ENCODE peak calls at places on chromosomes 11 and 22, in seven cellular contexts. One of them, this sample, is unnamed.

GRCh38 chr11:34921156-34921555 is 4.7 kb downstream of the PDHX start:
- DNase-seq in testis: no peak
- DNase-seq in cardiac muscle cell: no peak
- DNase-seq in EL: no peak
- DNase-seq in PC-3: no peak
- DNase-seq in HFFc6: no peak
- DNase-seq in neuronal stem cell: no peak
- DNase-seq in this sample: no peak

GRCh38 chr11:64687641-64688533 is 35.1 kb downstream of the NRXN2 start:
- DNase-seq in cardiac muscle cell: no peak
- DNase-seq in testis: peak
- DNase-seq in PC-3: no peak
- DNase-seq in EL: no peak
- DNase-seq in HFFc6: no peak
- DNase-seq in neuronal stem cell: no peak
- DNase-seq in this sample: no peak

GRCh38 chr22:19066531-19067271 is 55.5 kb downstream of the DGCR2 start:
- DNase-seq in PC-3: peak
- DNase-seq in HFFc6: peak
- DNase-seq in EL: peak
- DNase-seq in cardiac muscle cell: no peak
- DNase-seq in testis: no peak
- DNase-seq in neuronal stem cell: no peak
- DNase-seq in this sample: no peak

GRCh38 chr11:123681007-123681406 is 26.6 kb upstream of the SCN3B start:
- DNase-seq in EL: no peak
- DNase-seq in PC-3: no peak
- DNase-seq in cardiac muscle cell: no peak
- DNase-seq in HFFc6: no peak
- DNase-seq in testis: no peak
- DNase-seq in neuronal stem cell: no peak
- DNase-seq in this sample: no peak

GRCh38 chr11:133955091-133955846 is 1.5 kb downstream of the IGSF9B start:
- DNase-seq in HFFc6: no peak
- DNase-seq in cardiac muscle cell: peak
- DNase-seq in neuronal stem cell: no peak
- DNase-seq in PC-3: no peak
- DNase-seq in testis: peak
- DNase-seq in EL: no peak
- DNase-seq in this sample: peak

GRCh38 chr11:28461846-28462245 is 353.7 kb downstream of the METTL15 start:
- DNase-seq in EL: peak
- DNase-seq in PC-3: peak
- DNase-seq in HFFc6: no peak
- DNase-seq in cardiac muscle cell: no peak
- DNase-seq in testis: no peak
- DNase-seq in neuronal stem cell: no peak
- DNase-seq in this sample: no peak

GRCh38 chr22:38173156-38173906 is 8.3 kb downstream of the PLA2G6 start:
- DNase-seq in cardiac muscle cell: no peak
- DNase-seq in PC-3: no peak
- DNase-seq in neuronal stem cell: no peak
- DNase-seq in testis: no peak
- DNase-seq in EL: no peak
- DNase-seq in HFFc6: no peak
- DNase-seq in this sample: no peak

GRCh38 chr22:21942407-21942895 is 10.2 kb downstream of the PPM1F start:
- DNase-seq in HFFc6: peak
- DNase-seq in cardiac muscle cell: no peak
- DNase-seq in EL: peak
- DNase-seq in neuronal stem cell: no peak
- DNase-seq in PC-3: peak
- DNase-seq in testis: no peak
- DNase-seq in this sample: peak

GRCh38 chr22:45740236-45740635 is 68.6 kb downstream of the ATXN10 start:
- DNase-seq in HFFc6: no peak
- DNase-seq in neuronal stem cell: no peak
- DNase-seq in PC-3: no peak
- DNase-seq in EL: peak
- DNase-seq in cardiac muscle cell: no peak
- DNase-seq in testis: no peak
- DNase-seq in this sample: no peak

GRCh38 chr22:31122532-31123291 is at the start of gene INPP5J:
- DNase-seq in cardiac muscle cell: peak
- DNase-seq in testis: peak
- DNase-seq in neuronal stem cell: no peak
- DNase-seq in HFFc6: no peak
- DNase-seq in EL: peak
- DNase-seq in PC-3: peak
- DNase-seq in this sample: peak

GRCh38 chr22:30000566-30000965 is 79.7 kb upstream of the HORMAD2 start:
- DNase-seq in HFFc6: no peak
- DNase-seq in EL: peak
- DNase-seq in testis: no peak
- DNase-seq in PC-3: peak
- DNase-seq in neuronal stem cell: no peak
- DNase-seq in cardiac muscle cell: no peak
- DNase-seq in this sample: no peak

GRCh38 chr11:72821920-72822799 is 7.9 kb downstream of the ATG16L2 start:
- DNase-seq in cardiac muscle cell: peak
- DNase-seq in HFFc6: peak
- DNase-seq in PC-3: peak
- DNase-seq in neuronal stem cell: peak
- DNase-seq in testis: peak
- DNase-seq in EL: peak
- DNase-seq in this sample: peak

GRCh38 chr11:45810431-45811108 is 5.6 kb downstream of the SLC35C1 start:
- DNase-seq in EL: no peak
- DNase-seq in cardiac muscle cell: no peak
- DNase-seq in PC-3: no peak
- DNase-seq in testis: no peak
- DNase-seq in neuronal stem cell: no peak
- DNase-seq in HFFc6: no peak
- DNase-seq in this sample: no peak

GRCh38 chr11:77752518-77752917 is 68.0 kb downstream of the RSF1 start:
- DNase-seq in EL: no peak
- DNase-seq in HFFc6: peak
- DNase-seq in PC-3: no peak
- DNase-seq in cardiac muscle cell: no peak
- DNase-seq in testis: peak
- DNase-seq in neuronal stem cell: no peak
- DNase-seq in this sample: peak

GRCh38 chr11:75275581-75275980 is 35.0 kb downstream of the TPBGL start:
- DNase-seq in cardiac muscle cell: no peak
- DNase-seq in PC-3: no peak
- DNase-seq in EL: no peak
- DNase-seq in HFFc6: no peak
- DNase-seq in neuronal stem cell: no peak
- DNase-seq in testis: peak
- DNase-seq in this sample: peak

GRCh38 chr22:37211075-37211852 is 1.0 kb downstream of the SSTR3 start:
- DNase-seq in HFFc6: no peak
- DNase-seq in testis: peak
- DNase-seq in cardiac muscle cell: no peak
- DNase-seq in neuronal stem cell: no peak
- DNase-seq in EL: no peak
- DNase-seq in PC-3: no peak
- DNase-seq in this sample: no peak

GRCh38 chr22:36816635-36817428 is at the start of gene PVALB:
- DNase-seq in EL: peak
- DNase-seq in cardiac muscle cell: peak
- DNase-seq in neuronal stem cell: no peak
- DNase-seq in testis: peak
- DNase-seq in HFFc6: no peak
- DNase-seq in PC-3: peak
- DNase-seq in this sample: peak

GRCh38 chr22:38834215-38834953 is 9.4 kb downstream of the NPTXR start:
- DNase-seq in cardiac muscle cell: no peak
- DNase-seq in EL: no peak
- DNase-seq in HFFc6: no peak
- DNase-seq in neuronal stem cell: no peak
- DNase-seq in PC-3: no peak
- DNase-seq in testis: no peak
- DNase-seq in this sample: no peak

GRCh38 chr22:17974087-17974486 is 50.3 kb downstream of the MICAL3 start:
- DNase-seq in cardiac muscle cell: no peak
- DNase-seq in neuronal stem cell: no peak
- DNase-seq in HFFc6: no peak
- DNase-seq in PC-3: no peak
- DNase-seq in EL: peak
- DNase-seq in testis: no peak
- DNase-seq in this sample: no peak

GRCh38 chr11:114774599-114775365 is 96.5 kb downstream of the NXPE2 start:
- DNase-seq in testis: peak
- DNase-seq in neuronal stem cell: peak
- DNase-seq in PC-3: peak
- DNase-seq in cardiac muscle cell: peak
- DNase-seq in EL: peak
- DNase-seq in HFFc6: no peak
- DNase-seq in this sample: no peak

GRCh38 chr11:59187587-59187986 is 15.7 kb downstream of the DTX4 start:
- DNase-seq in HFFc6: no peak
- DNase-seq in cardiac muscle cell: no peak
- DNase-seq in PC-3: no peak
- DNase-seq in testis: no peak
- DNase-seq in EL: no peak
- DNase-seq in neuronal stem cell: no peak
- DNase-seq in this sample: peak

GRCh38 chr11:65187971-65188461 is 6.3 kb downstream of the CAPN1 start:
- DNase-seq in testis: no peak
- DNase-seq in PC-3: no peak
- DNase-seq in HFFc6: no peak
- DNase-seq in neuronal stem cell: no peak
- DNase-seq in EL: no peak
- DNase-seq in cardiac muscle cell: no peak
- DNase-seq in this sample: no peak

GRCh38 chr11:65215441-65216076 is 33.8 kb downstream of the CAPN1 start:
- DNase-seq in cardiac muscle cell: no peak
- DNase-seq in testis: no peak
- DNase-seq in PC-3: no peak
- DNase-seq in HFFc6: no peak
- DNase-seq in neuronal stem cell: no peak
- DNase-seq in EL: no peak
- DNase-seq in this sample: no peak

GRCh38 chr11:115322553-115323203 is 181.5 kb downstream of the CADM1 start:
- DNase-seq in HFFc6: no peak
- DNase-seq in testis: no peak
- DNase-seq in PC-3: no peak
- DNase-seq in EL: no peak
- DNase-seq in cardiac muscle cell: no peak
- DNase-seq in neuronal stem cell: no peak
- DNase-seq in this sample: no peak

GRCh38 chr11:129391350-129391749 is 15.7 kb downstream of the BARX2 start:
- DNase-seq in testis: no peak
- DNase-seq in HFFc6: no peak
- DNase-seq in neuronal stem cell: no peak
- DNase-seq in cardiac muscle cell: no peak
- DNase-seq in EL: no peak
- DNase-seq in PC-3: no peak
- DNase-seq in this sample: no peak

GRCh38 chr11:10322830-10323792 is 18.2 kb downstream of the ADM start:
- DNase-seq in HFFc6: peak
- DNase-seq in EL: peak
- DNase-seq in PC-3: peak
- DNase-seq in neuronal stem cell: no peak
- DNase-seq in cardiac muscle cell: peak
- DNase-seq in testis: no peak
- DNase-seq in this sample: peak

GRCh38 chr11:34874202-34874601 is 42.0 kb downstream of the APIP start:
- DNase-seq in testis: no peak
- DNase-seq in neuronal stem cell: no peak
- DNase-seq in EL: no peak
- DNase-seq in HFFc6: no peak
- DNase-seq in cardiac muscle cell: no peak
- DNase-seq in PC-3: no peak
- DNase-seq in this sample: no peak

GRCh38 chr11:129023968-129024676 is 81.5 kb upstream of the TP53AIP1 start:
- DNase-seq in HFFc6: no peak
- DNase-seq in PC-3: peak
- DNase-seq in neuronal stem cell: peak
- DNase-seq in cardiac muscle cell: peak
- DNase-seq in testis: peak
- DNase-seq in EL: no peak
- DNase-seq in this sample: no peak

GRCh38 chr11:75773595-75774353 is 5.2 kb downstream of the DGAT2 start:
- DNase-seq in neuronal stem cell: no peak
- DNase-seq in HFFc6: no peak
- DNase-seq in testis: no peak
- DNase-seq in cardiac muscle cell: no peak
- DNase-seq in PC-3: peak
- DNase-seq in EL: no peak
- DNase-seq in this sample: no peak

GRCh38 chr11:33885338-33886005 is 6.4 kb downstream of the LMO2 start:
- DNase-seq in PC-3: no peak
- DNase-seq in EL: no peak
- DNase-seq in testis: no peak
- DNase-seq in neuronal stem cell: no peak
- DNase-seq in cardiac muscle cell: no peak
- DNase-seq in HFFc6: no peak
- DNase-seq in this sample: no peak

GRCh38 chr11:61274084-61274483 is 21.0 kb downstream of the VWCE start:
- DNase-seq in PC-3: no peak
- DNase-seq in testis: no peak
- DNase-seq in EL: no peak
- DNase-seq in HFFc6: no peak
- DNase-seq in neuronal stem cell: no peak
- DNase-seq in cardiac muscle cell: no peak
- DNase-seq in this sample: no peak

GRCh38 chr11:128610765-128611617 is 23.6 kb upstream of the ETS1 start:
- DNase-seq in EL: no peak
- DNase-seq in HFFc6: no peak
- DNase-seq in cardiac muscle cell: no peak
- DNase-seq in testis: no peak
- DNase-seq in neuronal stem cell: no peak
- DNase-seq in PC-3: no peak
- DNase-seq in this sample: no peak

GRCh38 chr11:117098269-117099231 is at the start of gene SIK3:
- DNase-seq in neuronal stem cell: peak
- DNase-seq in EL: peak
- DNase-seq in cardiac muscle cell: peak
- DNase-seq in testis: peak
- DNase-seq in HFFc6: peak
- DNase-seq in PC-3: peak
- DNase-seq in this sample: peak

GRCh38 chr11:31421840-31422239 is 52.2 kb downstream of the DNAJC24 start:
- DNase-seq in PC-3: no peak
- DNase-seq in neuronal stem cell: peak
- DNase-seq in testis: no peak
- DNase-seq in cardiac muscle cell: no peak
- DNase-seq in EL: no peak
- DNase-seq in HFFc6: no peak
- DNase-seq in this sample: no peak

This sample was measured in left ventricle myocardium inferior.